ENCODE peak calls at places on chromosomes 11 and 22, in eight cellular contexts. N is mucosa of descending colon, V is transverse colon, X is HCT116, R is epithelial cell of esophagus, J is stomach, M is HepG2, C is psoas muscle. H is an unnamed sample.

GRCh38 chr11:123409886-123410549 is 20.1 kb upstream of the GRAMD1B start:
- DNase-seq in V (no peak), X (no peak), N (no peak), J (no peak), R (no peak), C (no peak), M (no peak), H (no peak)

GRCh38 chr11:96147186-96147585 is 195.8 kb downstream of the MAML2 start:
- DNase-seq in J (no peak), C (no peak), X (no peak), R (no peak), M (no peak), V (no peak), N (no peak), H (no peak)

GRCh38 chr11:94910779-94911178 is 62.6 kb downstream of the CWC15 start:
- DNase-seq in R (peak), M (no peak), V (no peak), N (no peak), X (no peak), C (no peak), J (no peak), H (peak)

GRCh38 chr11:134008593-134008992 is 51.8 kb upstream of the IGSF9B start:
- DNase-seq in R (peak), N (no peak), X (no peak), M (no peak), J (no peak), C (no peak), V (no peak), H (no peak)

GRCh38 chr11:101202614-101203013 is 73.0 kb upstream of the PGR start:
- DNase-seq in J (no peak), X (no peak), V (no peak), R (no peak), N (no peak), C (no peak), M (no peak), H (no peak)

GRCh38 chr11:124801014-124801413 is 808 bp upstream of the MSANTD2 start:
- DNase-seq in N (no peak), V (no peak), J (no peak), M (no peak), X (no peak), C (no peak), R (peak), H (no peak)

GRCh38 chr11:124919836-124920755 is 1.0 kb downstream of the HEPN1 start:
- DNase-seq in M (no peak), J (no peak), C (no peak), X (no peak), R (no peak), V (no peak), N (no peak), H (no peak)

GRCh38 chr11:117097567-117098268 is 510 bp downstream of the SIK3 start:
- DNase-seq in X (no peak), V (peak), N (peak), J (peak), M (no peak), R (peak), C (peak), H (no peak)

GRCh38 chr11:47394050-47394321 is 14.4 kb upstream of the SLC39A13 start:
- DNase-seq in J (no peak), C (peak), V (no peak), R (no peak), M (no peak), X (no peak), N (no peak), H (no peak)

GRCh38 chr11:47395225-47396048 is 13.0 kb upstream of the SLC39A13 start:
- DNase-seq in R (no peak), M (no peak), N (no peak), X (no peak), C (no peak), V (no peak), J (no peak), H (no peak)

GRCh38 chr11:47396049-47396320 is 12.4 kb upstream of the SLC39A13 start:
- DNase-seq in R (no peak), J (no peak), N (no peak), X (no peak), V (no peak), C (no peak), M (no peak), H (no peak)

GRCh38 chr11:47393163-47394049 is 15.0 kb upstream of the SLC39A13 start:
- DNase-seq in V (no peak), R (no peak), N (no peak), C (peak), J (no peak), M (no peak), X (no peak), H (no peak)

GRCh38 chr11:47394322-47395224 is 13.8 kb upstream of the SLC39A13 start:
- DNase-seq in J (peak), N (peak), M (peak), C (peak), X (no peak), V (peak), R (no peak), H (no peak)
- H3K4me3 ChIP-seq in J (no peak), N (no peak), M (no peak), C (peak), X (no peak), V (no peak), R (no peak), H (no peak)

GRCh38 chr11:45355706-45356041 is 69.5 kb upstream of the SYT13 start:
- DNase-seq in X (no peak), R (no peak), V (no peak), J (peak), N (no peak), C (no peak), M (no peak), H (no peak)
- TF ChIP-seq CTCF in X (no peak), R (no peak), V (no peak), J (no peak), N (no peak), C (no peak), M (no peak), H (no peak)

GRCh38 chr22:17990167-17990566 is 34.2 kb downstream of the MICAL3 start:
- DNase-seq in C (no peak), R (no peak), X (no peak), N (no peak), V (no peak), J (no peak), M (no peak), H (no peak)

GRCh38 chr22:17994424-17995108 is 29.8 kb downstream of the MICAL3 start:
- DNase-seq in C (no peak), M (no peak), J (no peak), V (no peak), X (no peak), N (no peak), R (no peak), H (no peak)

GRCh38 chr22:17985606-17986005 is 38.8 kb downstream of the MICAL3 start:
- DNase-seq in C (no peak), N (no peak), R (no peak), X (no peak), J (no peak), M (no peak), V (no peak), H (no peak)

GRCh38 chr22:17988800-17989513 is 35.4 kb downstream of the MICAL3 start:
- DNase-seq in J (no peak), M (no peak), V (no peak), R (no peak), X (no peak), N (no peak), C (no peak), H (no peak)

GRCh38 chr22:17990942-17991341 is 33.4 kb downstream of the MICAL3 start:
- DNase-seq in M (no peak), C (no peak), J (no peak), N (no peak), X (no peak), V (no peak), R (peak), H (no peak)
- H3K4me3 ChIP-seq in M (no peak), C (no peak), J (no peak), N (no peak), X (no peak), V (no peak), R (no peak), H (no peak)

GRCh38 chr11:34358258-34358665 is 452 bp upstream of the ABTB2 start:
- DNase-seq in C (peak), N (peak), J (peak), X (peak), V (peak), R (peak), M (peak), H (no peak)

GRCh38 chr11:34360056-34360455 is 2.2 kb upstream of the ABTB2 start:
- DNase-seq in R (no peak), C (no peak), J (no peak), N (no peak), X (no peak), V (no peak), M (no peak), H (no peak)

GRCh38 chr11:34359548-34359891 is 1.7 kb upstream of the ABTB2 start:
- DNase-seq in C (no peak), R (no peak), N (no peak), M (no peak), J (no peak), V (no peak), X (peak), H (no peak)

GRCh38 chr11:34357646-34358257 is at the start of gene ABTB2:
- DNase-seq in M (peak), N (peak), V (peak), C (peak), X (peak), R (peak), J (peak), H (peak)

GRCh38 chr11:34358666-34359547 is 1.1 kb upstream of the ABTB2 start:
- DNase-seq in X (peak), R (peak), C (peak), V (peak), M (peak), J (peak), N (peak), H (no peak)
- TF ChIP-seq CTCF in X (peak), R (peak), C (peak), V (peak), M (peak), J (peak), N (peak), H (peak)

GRCh38 chr22:38038890-38039812 is 18.1 kb upstream of the PICK1 start:
- DNase-seq in C (no peak), N (no peak), X (no peak), M (no peak), J (no peak), R (no peak), V (no peak), H (no peak)
- H3K4me3 ChIP-seq in C (no peak), N (no peak), X (no peak), M (no peak), J (no peak), R (no peak), V (no peak), H (no peak)

DNA sequence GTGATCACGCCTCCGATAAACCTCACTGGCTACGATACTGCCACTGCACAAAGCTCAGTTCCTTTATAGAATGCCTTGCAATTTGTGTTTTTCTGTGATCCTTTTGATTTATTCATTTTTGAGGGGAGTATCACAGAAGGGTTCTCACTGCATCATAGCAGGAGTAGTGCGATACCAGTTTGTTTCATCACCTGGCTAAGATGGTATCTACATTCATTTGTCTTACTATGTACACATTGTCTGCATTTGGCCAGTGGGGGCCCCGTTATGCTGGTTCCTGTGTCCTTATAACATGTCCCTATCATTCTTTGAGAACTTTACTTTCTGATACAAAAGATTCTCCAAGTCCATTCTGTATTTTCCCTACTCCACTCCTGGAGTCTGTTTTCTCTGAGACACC is 44.6 kb downstream of the APLP2 start:
- DNase-seq in M (no peak), J (no peak), R (no peak), X (no peak), V (no peak), C (no peak), N (no peak), H (no peak)
- TF ChIP-seq CTCF in M (no peak), J (no peak), R (no peak), X (no peak), V (no peak), C (no peak), N (no peak), H (no peak)

H was measured in AG09309.